ENCODE peak calls at places on chromosomes 11 and 22, in four cellular contexts. G, S, F and X are unnamed samples.
A peak's percentile ranks its signal among the peaks of the same experiment; 100 is the strongest.

GRCh38 chr11:59040607-59041006 is 45.5 kb upstream of the GLYATL1B start:
- DNase-seq in S (no peak), G (no peak), F (peak; percentile 27), X (no peak)

GRCh38 chr11:114594703-114595102 is 883 bp downstream of the NXPE4 start:
- DNase-seq in G (no peak), S (no peak), F (no peak), X (no peak)

GRCh38 chr22:22343603-22344276 is 99.2 kb downstream of the VPREB1 start:
- DNase-seq in G (no peak), S (no peak), F (peak; percentile 58), X (peak; percentile 25)

GRCh38 chr11:73366265-73366610 is 10.0 kb upstream of the RELT start:
- DNase-seq in G (no peak), S (no peak), F (peak; percentile 59), X (no peak)

GRCh38 chr22:50505276-50505775 is 2.2 kb downstream of the LMF2 start:
- DNase-seq in G (no peak), S (no peak), F (no peak), X (peak; percentile 3)

GRCh38 chr22:30650508-30651116 is 15.0 kb downstream of the SLC35E4 start:
- DNase-seq in S (no peak), G (no peak), F (no peak), X (no peak)

GRCh38 chr11:70788247-70789022 is 390.1 kb downstream of the CTTN start:
- DNase-seq in G (no peak), S (peak; percentile 93), F (no peak), X (no peak)

GRCh38 chr11:12015486-12015885 is 7.1 kb upstream of the DKK3 start:
- DNase-seq in S (no peak), G (no peak), F (no peak), X (no peak)

GRCh38 chr11:112588252-112588668 is 327.6 kb upstream of the PLET1 start:
- DNase-seq in S (peak; percentile 69), G (peak; percentile 65), F (peak; percentile 68), X (peak; percentile 92)

GRCh38 chr11:121570453-121570852 is 117.7 kb upstream of the SORL1-AS1 start:
- DNase-seq in F (no peak), S (no peak), G (no peak), X (no peak)

GRCh38 chr11:105611837-105612480 is 2.1 kb downstream of the GRIA4 start:
- DNase-seq in F (no peak), S (no peak), G (no peak), X (no peak)

GRCh38 chr11:72679869-72680268 is 5.6 kb upstream of the PDE2A start:
- DNase-seq in S (no peak), G (no peak), F (no peak), X (no peak)

GRCh38 chr11:96337541-96338530 is 5.2 kb downstream of the MAML2 start:
- DNase-seq in G (no peak), F (no peak), S (no peak), X (peak; percentile 52)

GRCh38 chr11:64888761-64889511 is 10.5 kb upstream of the EHD1 start:
- DNase-seq in G (no peak), F (no peak), S (no peak), X (peak; percentile 88)

GRCh38 chr11:30281476-30282288 is 41.2 kb upstream of the ARL14EP start:
- DNase-seq in F (no peak), G (no peak), S (no peak), X (no peak)

GRCh38 chr11:68657021-68657780 is 27.1 kb upstream of the GAL start:
- DNase-seq in S (no peak), F (no peak), G (no peak), X (no peak)

GRCh38 chr11:45254070-45254469 is 32.1 kb downstream of the SYT13 start:
- DNase-seq in F (no peak), G (no peak), S (no peak), X (no peak)

GRCh38 chr22:25172153-25172552 is 27.5 kb upstream of the CRYBB3 start:
- DNase-seq in F (no peak), S (no peak), G (no peak), X (peak; percentile 28)

GRCh38 chr11:17593466-17594245 is 46.6 kb downstream of the OTOG start:
- DNase-seq in G (no peak), S (no peak), F (no peak), X (no peak)

GRCh38 chr11:75355051-75355450 is 3.6 kb upstream of the ARRB1 start:
- DNase-seq in F (no peak), S (no peak), G (no peak), X (no peak)

GRCh38 chr22:46251816-46252380 is 1.8 kb upstream of the CDPF1 start:
- DNase-seq in S (no peak), G (no peak), F (no peak), X (no peak)

GRCh38 chr22:22854466-22854865 is 33.1 kb upstream of the IGLL5 start:
- DNase-seq in F (no peak), G (no peak), S (no peak), X (no peak)

GRCh38 chr11:76160856-76161255 is 45.4 kb downstream of the WNT11 start:
- DNase-seq in F (no peak), S (no peak), G (no peak), X (no peak)

GRCh38 chr22:49096476-49096875 is 731.2 kb downstream of the BRD1 start:
- DNase-seq in F (no peak), G (no peak), S (no peak), X (no peak)

GRCh38 chr22:43479962-43480361 is 68.1 kb downstream of the MPPED1 start:
- DNase-seq in F (no peak), G (no peak), S (no peak), X (no peak)

GRCh38 chr22:30225220-30225922 is 21.2 kb downstream of the LIF start:
- DNase-seq in S (no peak), G (no peak), F (no peak), X (no peak)

GRCh38 chr11:88569342-88569741 is 231.8 kb upstream of the CTSC start:
- DNase-seq in G (no peak), S (no peak), F (no peak), X (no peak)

GRCh38 chr11:80542704-80543103 is 1101.9 kb upstream of the TENM4 start:
- DNase-seq in G (no peak), F (no peak), S (no peak), X (no peak)

GRCh38 chr11:76524461-76524860 is 79.6 kb downstream of the EMSY start:
- DNase-seq in F (no peak), G (no peak), S (no peak), X (no peak)

GRCh38 chr11:36431429-36432092 is 78.5 kb downstream of the TRAF6 start:
- DNase-seq in G (no peak), S (peak; percentile 91), F (no peak), X (peak; percentile 86)

GRCh38 chr11:118641463-118642019 is 34.1 kb downstream of the PHLDB1 start:
- DNase-seq in S (no peak), G (no peak), F (no peak), X (peak; percentile 68)